ENCODE peak calls at places on chromosomes 16 and 17, in seven cellular contexts. One of them, this sample, is unnamed.

GRCh38 chr17:16981928-16982327 is 10.0 kb upstream of the TNFRSF13B start:
- DNase-seq in stimulated activated CD4-positive, alpha-beta T cell treated with anti-CD3 and anti-CD28 coated beads, Interleukin-1b, Interleukin-23, amount 100 ng/mL, for 1 hour: no peak
- DNase-seq in NCI-H226: no peak
- DNase-seq in psoas muscle: no peak
- DNase-seq in activated T-cell treated with anti-CD3 and anti-CD28 coated beads for 1 hour: no peak
- DNase-seq in HTR-8/SVneo: no peak
- DNase-seq in fibroblast of the conjunctiva: no peak
- DNase-seq in this sample: no peak

GRCh38 chr17:82324566-82325285 is 7.3 kb upstream of the CD7 start:
- DNase-seq in stimulated activated CD4-positive, alpha-beta T cell treated with anti-CD3 and anti-CD28 coated beads, Interleukin-1b, Interleukin-23, amount 100 ng/mL, for 1 hour: no peak
- DNase-seq in NCI-H226: no peak
- DNase-seq in psoas muscle: no peak
- DNase-seq in activated T-cell treated with anti-CD3 and anti-CD28 coated beads for 1 hour: no peak
- DNase-seq in HTR-8/SVneo: no peak
- DNase-seq in fibroblast of the conjunctiva: no peak
- DNase-seq in this sample: no peak

GRCh38 chr17:71117461-71117860 is 948.1 kb downstream of the KCNJ2 start:
- DNase-seq in stimulated activated CD4-positive, alpha-beta T cell treated with anti-CD3 and anti-CD28 coated beads, Interleukin-1b, Interleukin-23, amount 100 ng/mL, for 1 hour: no peak
- DNase-seq in NCI-H226: no peak
- DNase-seq in psoas muscle: no peak
- DNase-seq in activated T-cell treated with anti-CD3 and anti-CD28 coated beads for 1 hour: no peak
- DNase-seq in HTR-8/SVneo: no peak
- DNase-seq in fibroblast of the conjunctiva: no peak
- DNase-seq in this sample: no peak

GRCh38 chr16:2008631-2009301 is 855 bp downstream of the ZNF598 start:
- DNase-seq in stimulated activated CD4-positive, alpha-beta T cell treated with anti-CD3 and anti-CD28 coated beads, Interleukin-1b, Interleukin-23, amount 100 ng/mL, for 1 hour: no peak
- DNase-seq in NCI-H226: no peak
- DNase-seq in psoas muscle: no peak
- DNase-seq in activated T-cell treated with anti-CD3 and anti-CD28 coated beads for 1 hour: no peak
- DNase-seq in HTR-8/SVneo: no peak
- DNase-seq in fibroblast of the conjunctiva: no peak
- DNase-seq in this sample: peak; percentile 17

GRCh38 chr17:39541652-39542051 is 66.1 kb downstream of the NEUROD2 start:
- DNase-seq in stimulated activated CD4-positive, alpha-beta T cell treated with anti-CD3 and anti-CD28 coated beads, Interleukin-1b, Interleukin-23, amount 100 ng/mL, for 1 hour: no peak
- DNase-seq in NCI-H226: no peak
- DNase-seq in psoas muscle: no peak
- DNase-seq in activated T-cell treated with anti-CD3 and anti-CD28 coated beads for 1 hour: no peak
- DNase-seq in HTR-8/SVneo: no peak
- DNase-seq in fibroblast of the conjunctiva: no peak
- DNase-seq in this sample: no peak

GRCh38 chr16:4661661-4662060 is 31.7 kb upstream of the NUDT16L1 start:
- DNase-seq in stimulated activated CD4-positive, alpha-beta T cell treated with anti-CD3 and anti-CD28 coated beads, Interleukin-1b, Interleukin-23, amount 100 ng/mL, for 1 hour: no peak
- DNase-seq in NCI-H226: no peak
- DNase-seq in psoas muscle: no peak
- DNase-seq in activated T-cell treated with anti-CD3 and anti-CD28 coated beads for 1 hour: no peak
- DNase-seq in HTR-8/SVneo: no peak
- DNase-seq in fibroblast of the conjunctiva: no peak
- DNase-seq in this sample: no peak

GRCh38 chr17:17096438-17097178 is 54.4 kb downstream of the MPRIP start:
- DNase-seq in stimulated activated CD4-positive, alpha-beta T cell treated with anti-CD3 and anti-CD28 coated beads, Interleukin-1b, Interleukin-23, amount 100 ng/mL, for 1 hour: no peak
- DNase-seq in NCI-H226: no peak
- DNase-seq in psoas muscle: no peak
- DNase-seq in activated T-cell treated with anti-CD3 and anti-CD28 coated beads for 1 hour: no peak
- DNase-seq in HTR-8/SVneo: no peak
- DNase-seq in fibroblast of the conjunctiva: no peak
- DNase-seq in this sample: no peak

GRCh38 chr17:58083491-58084316 is 485 bp downstream of the DYNLL2 start:
- DNase-seq in stimulated activated CD4-positive, alpha-beta T cell treated with anti-CD3 and anti-CD28 coated beads, Interleukin-1b, Interleukin-23, amount 100 ng/mL, for 1 hour: peak; percentile 23
- DNase-seq in NCI-H226: peak; percentile 12
- DNase-seq in psoas muscle: peak; percentile 81
- DNase-seq in activated T-cell treated with anti-CD3 and anti-CD28 coated beads for 1 hour: peak; percentile 50
- DNase-seq in HTR-8/SVneo: peak; percentile 45
- DNase-seq in fibroblast of the conjunctiva: no peak
- DNase-seq in this sample: peak; percentile 76